ENCODE peak calls at places on chromosomes 11 and 22, in five cellular contexts. One of them, this sample, is unnamed.

GRCh38 chr11:39745401-39745800 is 1714.1 kb downstream of the LRRC4C start:
- DNase-seq in NCI-H524: no peak
- DNase-seq in AG09319: no peak
- DNase-seq in type B pancreatic cell: no peak
- DNase-seq in K562: no peak
- DNase-seq in this sample: no peak

GRCh38 chr11:110093407-110094297 is 460 bp downstream of the ZC3H12C start:
- DNase-seq in K562: peak
- DNase-seq in AG09319: no peak
- DNase-seq in NCI-H524: peak
- DNase-seq in type B pancreatic cell: peak
- DNase-seq in this sample: no peak

GRCh38 chr11:35593143-35593542 is 25.1 kb upstream of the FJX1 start:
- DNase-seq in NCI-H524: no peak
- DNase-seq in type B pancreatic cell: no peak
- DNase-seq in K562: no peak
- DNase-seq in AG09319: peak
- DNase-seq in this sample: peak

GRCh38 chr11:31141804-31142203 is 227.7 kb downstream of the DCDC1 start:
- DNase-seq in type B pancreatic cell: no peak
- DNase-seq in NCI-H524: no peak
- DNase-seq in K562: no peak
- DNase-seq in AG09319: no peak
- DNase-seq in this sample: no peak

GRCh38 chr11:27174026-27174425 is 133.4 kb downstream of the BBOX1 start:
- DNase-seq in NCI-H524: no peak
- DNase-seq in type B pancreatic cell: no peak
- DNase-seq in AG09319: no peak
- DNase-seq in K562: no peak
- DNase-seq in this sample: no peak

GRCh38 chr11:117875397-117876048 is 935 bp downstream of the FXYD6 start:
- DNase-seq in K562: no peak
- DNase-seq in NCI-H524: peak
- DNase-seq in type B pancreatic cell: peak
- DNase-seq in AG09319: no peak
- DNase-seq in this sample: no peak

GRCh38 chr22:32880906-32881596 is 79.5 kb downstream of the TIMP3 start:
- DNase-seq in type B pancreatic cell: peak
- DNase-seq in NCI-H524: peak
- DNase-seq in K562: peak
- DNase-seq in AG09319: no peak
- DNase-seq in this sample: no peak

GRCh38 chr11:11413776-11414175 is 60.7 kb upstream of the CSNK2A3 start:
- DNase-seq in NCI-H524: no peak
- DNase-seq in AG09319: no peak
- DNase-seq in type B pancreatic cell: no peak
- DNase-seq in K562: no peak
- DNase-seq in this sample: no peak